ENCODE peak calls at places on chromosome 7, in nine cellular contexts. One of them, this sample, is unnamed.

GRCh38 chr7:138581065-138581464 is 120.1 kb downstream of the SVOPL start:
- DNase-seq in stomach: no peak
- DNase-seq in body of pancreas: no peak
- DNase-seq in coronary artery: no peak
- DNase-seq in AG04450: no peak
- DNase-seq in skeletal muscle cell: no peak
- DNase-seq in adrenal gland: no peak
- DNase-seq in GM12865: no peak
- DNase-seq in epithelial cell of esophagus: no peak
- DNase-seq in this sample: no peak

GRCh38 chr7:114109299-114109698 is 190.5 kb upstream of the PPP1R3A start:
- DNase-seq in stomach: no peak
- DNase-seq in body of pancreas: no peak
- DNase-seq in coronary artery: no peak
- DNase-seq in AG04450: no peak
- DNase-seq in skeletal muscle cell: no peak
- DNase-seq in adrenal gland: no peak
- DNase-seq in GM12865: no peak
- DNase-seq in epithelial cell of esophagus: no peak
- DNase-seq in this sample: no peak

GRCh38 chr7:17299477-17299991 is 1.1 kb downstream of the AHR start:
- DNase-seq in stomach: no peak
- DNase-seq in body of pancreas: no peak
- DNase-seq in coronary artery: no peak
- DNase-seq in AG04450: no peak
- DNase-seq in skeletal muscle cell: no peak
- DNase-seq in adrenal gland: no peak
- DNase-seq in GM12865: peak; percentile 44
- DNase-seq in epithelial cell of esophagus: peak; percentile 32
- DNase-seq in this sample: peak; percentile 39

GRCh38 chr7:143305423-143306070 is 10.4 kb upstream of the CLCN1 start:
- DNase-seq in stomach: peak; percentile 93
- DNase-seq in body of pancreas: peak; percentile 85
- DNase-seq in coronary artery: no peak
- DNase-seq in AG04450: no peak
- DNase-seq in skeletal muscle cell: no peak
- DNase-seq in adrenal gland: peak; percentile 70
- DNase-seq in GM12865: peak; percentile 72
- DNase-seq in epithelial cell of esophagus: peak; percentile 71
- DNase-seq in this sample: peak; percentile 85

GRCh38 chr7:22183522-22184280 is 173.3 kb downstream of the RAPGEF5 start:
- DNase-seq in stomach: no peak
- DNase-seq in body of pancreas: peak; percentile 10
- DNase-seq in coronary artery: no peak
- DNase-seq in AG04450: no peak
- DNase-seq in skeletal muscle cell: no peak
- DNase-seq in adrenal gland: no peak
- DNase-seq in GM12865: no peak
- DNase-seq in epithelial cell of esophagus: no peak
- DNase-seq in this sample: no peak

GRCh38 chr7:11195502-11195901 is 221.8 kb downstream of the PHF14 start:
- DNase-seq in stomach: no peak
- DNase-seq in body of pancreas: no peak
- DNase-seq in coronary artery: no peak
- DNase-seq in AG04450: no peak
- DNase-seq in skeletal muscle cell: no peak
- DNase-seq in adrenal gland: no peak
- DNase-seq in GM12865: no peak
- DNase-seq in epithelial cell of esophagus: no peak
- DNase-seq in this sample: no peak

GRCh38 chr7:149450821-149451220 is 10.0 kb downstream of the ZNF777 start:
- DNase-seq in stomach: no peak
- DNase-seq in body of pancreas: no peak
- DNase-seq in coronary artery: no peak
- DNase-seq in AG04450: no peak
- DNase-seq in skeletal muscle cell: no peak
- DNase-seq in adrenal gland: no peak
- DNase-seq in GM12865: no peak
- DNase-seq in epithelial cell of esophagus: no peak
- DNase-seq in this sample: no peak

GRCh38 chr7:101134399-101134980 is 7.6 kb downstream of the SERPINE1 start:
- DNase-seq in stomach: no peak
- DNase-seq in body of pancreas: no peak
- DNase-seq in coronary artery: no peak
- DNase-seq in AG04450: no peak
- DNase-seq in skeletal muscle cell: no peak
- DNase-seq in adrenal gland: no peak
- DNase-seq in GM12865: no peak
- DNase-seq in epithelial cell of esophagus: no peak
- DNase-seq in this sample: peak; percentile 28

GRCh38 chr7:151123485-151124204 is 37.4 kb downstream of the AGAP3 start:
- DNase-seq in stomach: peak; percentile 90
- DNase-seq in body of pancreas: peak; percentile 88
- DNase-seq in coronary artery: peak; percentile 83
- DNase-seq in AG04450: peak; percentile 33
- DNase-seq in skeletal muscle cell: peak; percentile 27
- DNase-seq in adrenal gland: peak; percentile 83
- DNase-seq in GM12865: peak; percentile 81
- DNase-seq in epithelial cell of esophagus: peak; percentile 90
- DNase-seq in this sample: peak; percentile 86

GRCh38 chr7:134546903-134547737 is 1.8 kb upstream of the AKR1B15 start:
- DNase-seq in stomach: peak; percentile 79
- DNase-seq in body of pancreas: peak; percentile 77
- DNase-seq in coronary artery: peak; percentile 76
- DNase-seq in AG04450: no peak
- DNase-seq in skeletal muscle cell: no peak
- DNase-seq in adrenal gland: peak; percentile 75
- DNase-seq in GM12865: no peak
- DNase-seq in epithelial cell of esophagus: peak; percentile 80
- DNase-seq in this sample: peak; percentile 74

GRCh38 chr7:78398576-78398975 is 600.0 kb downstream of the PHTF2 start:
- DNase-seq in stomach: no peak
- DNase-seq in body of pancreas: no peak
- DNase-seq in coronary artery: no peak
- DNase-seq in AG04450: no peak
- DNase-seq in skeletal muscle cell: no peak
- DNase-seq in adrenal gland: no peak
- DNase-seq in GM12865: no peak
- DNase-seq in epithelial cell of esophagus: no peak
- DNase-seq in this sample: no peak

GRCh38 chr7:41996381-41997035 is 240.5 kb downstream of the GLI3 start:
- DNase-seq in stomach: no peak
- DNase-seq in body of pancreas: no peak
- DNase-seq in coronary artery: no peak
- DNase-seq in AG04450: peak; percentile 44
- DNase-seq in skeletal muscle cell: peak; percentile 72
- DNase-seq in adrenal gland: no peak
- DNase-seq in GM12865: no peak
- DNase-seq in epithelial cell of esophagus: peak; percentile 83
- DNase-seq in this sample: peak; percentile 95

DNA sequence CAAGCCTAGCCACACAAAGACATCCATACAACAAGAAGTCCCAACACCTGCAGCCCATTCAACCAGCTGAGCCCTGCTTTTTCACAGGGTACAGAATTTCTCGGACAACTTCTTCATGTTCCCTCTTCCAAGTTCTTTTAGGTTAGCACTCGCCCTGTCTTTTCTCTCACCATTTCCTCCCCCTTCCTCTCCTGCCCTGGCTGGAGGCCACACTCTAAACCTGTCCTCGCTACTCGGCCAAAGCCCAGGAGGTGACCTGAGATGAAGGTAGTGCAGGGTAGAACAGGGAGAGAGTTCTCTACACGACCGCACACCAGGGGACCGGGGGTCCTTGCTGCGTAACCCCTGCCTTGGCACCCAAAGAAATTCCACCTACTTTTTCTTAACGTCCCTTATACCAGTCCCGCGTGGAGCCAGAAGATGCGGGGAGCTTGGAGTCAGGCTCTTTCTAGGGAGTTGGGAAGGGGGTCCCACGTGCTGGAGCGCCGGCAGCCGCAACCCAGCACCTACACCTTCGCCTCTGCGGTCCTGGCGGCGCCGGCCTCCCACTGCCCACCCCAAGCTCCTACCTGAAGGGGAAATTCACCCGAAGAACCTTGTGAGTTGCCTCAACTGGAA is 16.0 kb upstream of the DLX6 start:
- DNase-seq in stomach: no peak
- DNase-seq in body of pancreas: no peak
- DNase-seq in coronary artery: no peak
- DNase-seq in AG04450: no peak
- DNase-seq in skeletal muscle cell: no peak
- DNase-seq in adrenal gland: no peak
- DNase-seq in GM12865: no peak
- DNase-seq in epithelial cell of esophagus: no peak
- DNase-seq in this sample: no peak
- H3K4me3 ChIP-seq in stomach: no peak overlapping the region
- H3K4me3 ChIP-seq in body of pancreas: no peak overlapping the region
- H3K4me3 ChIP-seq in coronary artery: no peak overlapping the region
- H3K4me3 ChIP-seq in AG04450: no peak overlapping the region
- H3K4me3 ChIP-seq in skeletal muscle cell: no peak overlapping the region
- H3K4me3 ChIP-seq in adrenal gland: no peak overlapping the region
- H3K4me3 ChIP-seq in GM12865: no peak overlapping the region
- H3K4me3 ChIP-seq in epithelial cell of esophagus: no peak overlapping the region
- H3K4me3 ChIP-seq in this sample: no peak overlapping the region

GRCh38 chr7:1714583-1715330 is 44.7 kb downstream of the ELFN1 start:
- DNase-seq in stomach: no peak
- DNase-seq in body of pancreas: no peak
- DNase-seq in coronary artery: no peak
- DNase-seq in AG04450: no peak
- DNase-seq in skeletal muscle cell: no peak
- DNase-seq in adrenal gland: no peak
- DNase-seq in GM12865: no peak
- DNase-seq in epithelial cell of esophagus: no peak
- DNase-seq in this sample: no peak
- H3K4me3 ChIP-seq in stomach: no peak overlapping the region
- H3K4me3 ChIP-seq in body of pancreas: no peak overlapping the region
- H3K4me3 ChIP-seq in coronary artery: no peak overlapping the region
- H3K4me3 ChIP-seq in AG04450: no peak overlapping the region
- H3K4me3 ChIP-seq in skeletal muscle cell: no peak overlapping the region
- H3K4me3 ChIP-seq in adrenal gland: no peak overlapping the region
- H3K4me3 ChIP-seq in GM12865: no peak overlapping the region
- H3K4me3 ChIP-seq in epithelial cell of esophagus: no peak overlapping the region
- H3K4me3 ChIP-seq in this sample: no peak overlapping the region

GRCh38 chr7:139725077-139725476 is 52.7 kb downstream of the HIPK2 start:
- DNase-seq in stomach: no peak
- DNase-seq in body of pancreas: no peak
- DNase-seq in coronary artery: no peak
- DNase-seq in AG04450: peak; percentile 70
- DNase-seq in skeletal muscle cell: peak; percentile 81
- DNase-seq in adrenal gland: no peak
- DNase-seq in GM12865: peak; percentile 89
- DNase-seq in epithelial cell of esophagus: peak; percentile 45
- DNase-seq in this sample: peak; percentile 62
- H3K4me3 ChIP-seq in stomach: no peak overlapping the region
- H3K4me3 ChIP-seq in body of pancreas: no peak overlapping the region
- H3K4me3 ChIP-seq in coronary artery: no peak overlapping the region
- H3K4me3 ChIP-seq in AG04450: no peak overlapping the region
- H3K4me3 ChIP-seq in skeletal muscle cell: no peak overlapping the region
- H3K4me3 ChIP-seq in adrenal gland: no peak overlapping the region
- H3K4me3 ChIP-seq in GM12865: peak overlapping the region; percentile 11
- H3K4me3 ChIP-seq in epithelial cell of esophagus: no peak overlapping the region
- H3K4me3 ChIP-seq in this sample: no peak overlapping the region

GRCh38 chr7:35253680-35254495 is at the start of gene TBX20:
- DNase-seq in stomach: peak; percentile 35
- DNase-seq in body of pancreas: peak; percentile 66
- DNase-seq in coronary artery: no peak
- DNase-seq in AG04450: no peak
- DNase-seq in skeletal muscle cell: no peak
- DNase-seq in adrenal gland: peak; percentile 35
- DNase-seq in GM12865: peak; percentile 32
- DNase-seq in epithelial cell of esophagus: peak; percentile 28
- DNase-seq in this sample: no peak

GRCh38 chr7:35251606-35252310 is 2.1 kb downstream of the TBX20 start:
- DNase-seq in stomach: no peak
- DNase-seq in body of pancreas: no peak
- DNase-seq in coronary artery: no peak
- DNase-seq in AG04450: no peak
- DNase-seq in skeletal muscle cell: no peak
- DNase-seq in adrenal gland: no peak
- DNase-seq in GM12865: no peak
- DNase-seq in epithelial cell of esophagus: no peak
- DNase-seq in this sample: no peak

GRCh38 chr7:35254496-35255416 is 856 bp upstream of the TBX20 start:
- DNase-seq in stomach: no peak
- DNase-seq in body of pancreas: no peak
- DNase-seq in coronary artery: no peak
- DNase-seq in AG04450: no peak
- DNase-seq in skeletal muscle cell: no peak
- DNase-seq in adrenal gland: no peak
- DNase-seq in GM12865: no peak
- DNase-seq in epithelial cell of esophagus: no peak
- DNase-seq in this sample: no peak

GRCh38 chr7:35252584-35252983 is 1.3 kb downstream of the TBX20 start:
- DNase-seq in stomach: no peak
- DNase-seq in body of pancreas: no peak
- DNase-seq in coronary artery: no peak
- DNase-seq in AG04450: no peak
- DNase-seq in skeletal muscle cell: no peak
- DNase-seq in adrenal gland: no peak
- DNase-seq in GM12865: no peak
- DNase-seq in epithelial cell of esophagus: no peak
- DNase-seq in this sample: no peak

GRCh38 chr7:35253182-35253679 is 669 bp downstream of the TBX20 start:
- DNase-seq in stomach: no peak
- DNase-seq in body of pancreas: no peak
- DNase-seq in coronary artery: no peak
- DNase-seq in AG04450: no peak
- DNase-seq in skeletal muscle cell: no peak
- DNase-seq in adrenal gland: no peak
- DNase-seq in GM12865: no peak
- DNase-seq in epithelial cell of esophagus: no peak
- DNase-seq in this sample: no peak
- H3K4me3 ChIP-seq in stomach: peak overlapping the region; percentile 51
- H3K4me3 ChIP-seq in body of pancreas: no peak overlapping the region
- H3K4me3 ChIP-seq in coronary artery: peak overlapping the region; percentile 91
- H3K4me3 ChIP-seq in AG04450: peak overlapping the region; percentile 54
- H3K4me3 ChIP-seq in skeletal muscle cell: peak overlapping the region; percentile 46
- H3K4me3 ChIP-seq in adrenal gland: no peak overlapping the region
- H3K4me3 ChIP-seq in GM12865: peak overlapping the region; percentile 0
- H3K4me3 ChIP-seq in epithelial cell of esophagus: no peak overlapping the region
- H3K4me3 ChIP-seq in this sample: no peak overlapping the region

GRCh38 chr7:85736085-85736484 is 549.2 kb upstream of the SEMA3D start:
- DNase-seq in stomach: no peak
- DNase-seq in body of pancreas: peak; percentile 84
- DNase-seq in coronary artery: no peak
- DNase-seq in AG04450: no peak
- DNase-seq in skeletal muscle cell: no peak
- DNase-seq in adrenal gland: no peak
- DNase-seq in GM12865: no peak
- DNase-seq in epithelial cell of esophagus: no peak
- DNase-seq in this sample: no peak
- H3K4me3 ChIP-seq in stomach: no peak overlapping the region
- H3K4me3 ChIP-seq in body of pancreas: no peak overlapping the region
- H3K4me3 ChIP-seq in coronary artery: no peak overlapping the region
- H3K4me3 ChIP-seq in AG04450: no peak overlapping the region
- H3K4me3 ChIP-seq in skeletal muscle cell: no peak overlapping the region
- H3K4me3 ChIP-seq in adrenal gland: no peak overlapping the region
- H3K4me3 ChIP-seq in GM12865: no peak overlapping the region
- H3K4me3 ChIP-seq in epithelial cell of esophagus: no peak overlapping the region
- H3K4me3 ChIP-seq in this sample: no peak overlapping the region

This sample was measured in PC-3.